ENCODE peak calls at places on chromosomes 5 and 9, in ten cellular contexts. One of them, this sample, is unnamed.

GRCh38 chr5:141392429-141393198 is at the start of gene PCDHGA8:
- DNase-seq in activated naive CD4-positive, alpha-beta T cell treated with Interleukin-2 at 50 U/mL for 16 hours: no peak
- DNase-seq in D341Med: no peak
- DNase-seq in hippocampal formation: no peak
- DNase-seq in dermis blood vessel endothelial cell: no peak
- DNase-seq in progenitor cell of endocrine pancreas: no peak
- DNase-seq in stimulated activated CD4-positive, alpha-beta T cell treated with anti-CD3 and anti-CD28 coated beads, Interleukin-12 subunit alpha, Interleukin-12 subunit beta, amount 100 ng/mL, for 4 hours: no peak
- DNase-seq in lung: no peak
- DNase-seq in Panc1: no peak
- DNase-seq in spleen: no peak
- DNase-seq in this sample: no peak

GRCh38 chr5:5342784-5343183 is 79.7 kb upstream of the ICE1 start:
- DNase-seq in D341Med: no peak
- DNase-seq in stimulated activated CD4-positive, alpha-beta T cell treated with anti-CD3 and anti-CD28 coated beads, Interleukin-12 subunit alpha, Interleukin-12 subunit beta, amount 100 ng/mL, for 4 hours: no peak
- DNase-seq in spleen: no peak
- DNase-seq in dermis blood vessel endothelial cell: no peak
- DNase-seq in hippocampal formation: no peak
- DNase-seq in lung: no peak
- DNase-seq in progenitor cell of endocrine pancreas: no peak
- DNase-seq in Panc1: no peak
- DNase-seq in activated naive CD4-positive, alpha-beta T cell treated with Interleukin-2 at 50 U/mL for 16 hours: no peak
- DNase-seq in this sample: no peak

GRCh38 chr5:116652903-116653302 is 78.3 kb upstream of the SEMA6A start:
- DNase-seq in hippocampal formation: no peak
- DNase-seq in spleen: no peak
- DNase-seq in lung: no peak
- DNase-seq in progenitor cell of endocrine pancreas: no peak
- DNase-seq in activated naive CD4-positive, alpha-beta T cell treated with Interleukin-2 at 50 U/mL for 16 hours: no peak
- DNase-seq in D341Med: no peak
- DNase-seq in dermis blood vessel endothelial cell: no peak
- DNase-seq in Panc1: no peak
- DNase-seq in stimulated activated CD4-positive, alpha-beta T cell treated with anti-CD3 and anti-CD28 coated beads, Interleukin-12 subunit alpha, Interleukin-12 subunit beta, amount 100 ng/mL, for 4 hours: no peak
- DNase-seq in this sample: no peak

GRCh38 chr5:160539431-160539830 is 117.8 kb downstream of the PTTG1 start:
- DNase-seq in D341Med: no peak
- DNase-seq in activated naive CD4-positive, alpha-beta T cell treated with Interleukin-2 at 50 U/mL for 16 hours: peak
- DNase-seq in dermis blood vessel endothelial cell: no peak
- DNase-seq in Panc1: no peak
- DNase-seq in progenitor cell of endocrine pancreas: no peak
- DNase-seq in hippocampal formation: no peak
- DNase-seq in stimulated activated CD4-positive, alpha-beta T cell treated with anti-CD3 and anti-CD28 coated beads, Interleukin-12 subunit alpha, Interleukin-12 subunit beta, amount 100 ng/mL, for 4 hours: peak
- DNase-seq in lung: no peak
- DNase-seq in spleen: no peak
- DNase-seq in this sample: no peak

GRCh38 chr5:43369651-43370050 is 42.5 kb downstream of the CCL28 start:
- DNase-seq in D341Med: no peak
- DNase-seq in lung: no peak
- DNase-seq in stimulated activated CD4-positive, alpha-beta T cell treated with anti-CD3 and anti-CD28 coated beads, Interleukin-12 subunit alpha, Interleukin-12 subunit beta, amount 100 ng/mL, for 4 hours: no peak
- DNase-seq in activated naive CD4-positive, alpha-beta T cell treated with Interleukin-2 at 50 U/mL for 16 hours: no peak
- DNase-seq in spleen: no peak
- DNase-seq in progenitor cell of endocrine pancreas: no peak
- DNase-seq in hippocampal formation: no peak
- DNase-seq in Panc1: no peak
- DNase-seq in dermis blood vessel endothelial cell: no peak
- DNase-seq in this sample: no peak

GRCh38 chr5:149618581-149619248 is 37.4 kb downstream of the ARHGEF37 start:
- DNase-seq in stimulated activated CD4-positive, alpha-beta T cell treated with anti-CD3 and anti-CD28 coated beads, Interleukin-12 subunit alpha, Interleukin-12 subunit beta, amount 100 ng/mL, for 4 hours: no peak
- DNase-seq in spleen: no peak
- DNase-seq in lung: no peak
- DNase-seq in activated naive CD4-positive, alpha-beta T cell treated with Interleukin-2 at 50 U/mL for 16 hours: no peak
- DNase-seq in D341Med: peak
- DNase-seq in progenitor cell of endocrine pancreas: no peak
- DNase-seq in hippocampal formation: no peak
- DNase-seq in dermis blood vessel endothelial cell: peak
- DNase-seq in Panc1: peak
- DNase-seq in this sample: peak

GRCh38 chr9:69471433-69471832 is 146.4 kb downstream of the ENTREP1 start:
- DNase-seq in stimulated activated CD4-positive, alpha-beta T cell treated with anti-CD3 and anti-CD28 coated beads, Interleukin-12 subunit alpha, Interleukin-12 subunit beta, amount 100 ng/mL, for 4 hours: no peak
- DNase-seq in lung: no peak
- DNase-seq in dermis blood vessel endothelial cell: peak
- DNase-seq in activated naive CD4-positive, alpha-beta T cell treated with Interleukin-2 at 50 U/mL for 16 hours: no peak
- DNase-seq in D341Med: no peak
- DNase-seq in spleen: no peak
- DNase-seq in hippocampal formation: no peak
- DNase-seq in progenitor cell of endocrine pancreas: no peak
- DNase-seq in Panc1: no peak
- DNase-seq in this sample: no peak

GRCh38 chr9:131609116-131609830 is 64.0 kb downstream of the PRRT1B start:
- DNase-seq in dermis blood vessel endothelial cell: peak
- DNase-seq in hippocampal formation: no peak
- DNase-seq in lung: no peak
- DNase-seq in D341Med: no peak
- DNase-seq in Panc1: no peak
- DNase-seq in progenitor cell of endocrine pancreas: no peak
- DNase-seq in spleen: no peak
- DNase-seq in stimulated activated CD4-positive, alpha-beta T cell treated with anti-CD3 and anti-CD28 coated beads, Interleukin-12 subunit alpha, Interleukin-12 subunit beta, amount 100 ng/mL, for 4 hours: no peak
- DNase-seq in activated naive CD4-positive, alpha-beta T cell treated with Interleukin-2 at 50 U/mL for 16 hours: no peak
- DNase-seq in this sample: no peak

GRCh38 chr9:134652291-134653225 is 11.0 kb downstream of the COL5A1 start:
- DNase-seq in spleen: peak
- DNase-seq in dermis blood vessel endothelial cell: no peak
- DNase-seq in activated naive CD4-positive, alpha-beta T cell treated with Interleukin-2 at 50 U/mL for 16 hours: no peak
- DNase-seq in progenitor cell of endocrine pancreas: no peak
- DNase-seq in D341Med: no peak
- DNase-seq in lung: no peak
- DNase-seq in hippocampal formation: no peak
- DNase-seq in Panc1: no peak
- DNase-seq in stimulated activated CD4-positive, alpha-beta T cell treated with anti-CD3 and anti-CD28 coated beads, Interleukin-12 subunit alpha, Interleukin-12 subunit beta, amount 100 ng/mL, for 4 hours: no peak
- DNase-seq in this sample: no peak

GRCh38 chr9:136762915-136763648 is 1.2 kb downstream of the LCN15 start:
- DNase-seq in D341Med: peak
- DNase-seq in stimulated activated CD4-positive, alpha-beta T cell treated with anti-CD3 and anti-CD28 coated beads, Interleukin-12 subunit alpha, Interleukin-12 subunit beta, amount 100 ng/mL, for 4 hours: peak
- DNase-seq in spleen: no peak
- DNase-seq in progenitor cell of endocrine pancreas: peak
- DNase-seq in hippocampal formation: no peak
- DNase-seq in activated naive CD4-positive, alpha-beta T cell treated with Interleukin-2 at 50 U/mL for 16 hours: peak
- DNase-seq in dermis blood vessel endothelial cell: peak
- DNase-seq in lung: no peak
- DNase-seq in Panc1: no peak
- DNase-seq in this sample: no peak

GRCh38 chr9:85723220-85723619 is 18.5 kb downstream of the AGTPBP1 start:
- DNase-seq in spleen: peak
- DNase-seq in hippocampal formation: no peak
- DNase-seq in dermis blood vessel endothelial cell: no peak
- DNase-seq in D341Med: no peak
- DNase-seq in progenitor cell of endocrine pancreas: no peak
- DNase-seq in lung: no peak
- DNase-seq in stimulated activated CD4-positive, alpha-beta T cell treated with anti-CD3 and anti-CD28 coated beads, Interleukin-12 subunit alpha, Interleukin-12 subunit beta, amount 100 ng/mL, for 4 hours: peak
- DNase-seq in Panc1: no peak
- DNase-seq in activated naive CD4-positive, alpha-beta T cell treated with Interleukin-2 at 50 U/mL for 16 hours: peak
- DNase-seq in this sample: no peak

GRCh38 chr9:117046666-117047327 is 359.7 kb downstream of the TRIM32 start:
- DNase-seq in lung: no peak
- DNase-seq in spleen: no peak
- DNase-seq in D341Med: no peak
- DNase-seq in Panc1: no peak
- DNase-seq in hippocampal formation: no peak
- DNase-seq in stimulated activated CD4-positive, alpha-beta T cell treated with anti-CD3 and anti-CD28 coated beads, Interleukin-12 subunit alpha, Interleukin-12 subunit beta, amount 100 ng/mL, for 4 hours: no peak
- DNase-seq in activated naive CD4-positive, alpha-beta T cell treated with Interleukin-2 at 50 U/mL for 16 hours: no peak
- DNase-seq in dermis blood vessel endothelial cell: no peak
- DNase-seq in progenitor cell of endocrine pancreas: no peak
- DNase-seq in this sample: no peak

GRCh38 chr9:96232539-96233241 is 69.3 kb downstream of the HSD17B3 start:
- DNase-seq in stimulated activated CD4-positive, alpha-beta T cell treated with anti-CD3 and anti-CD28 coated beads, Interleukin-12 subunit alpha, Interleukin-12 subunit beta, amount 100 ng/mL, for 4 hours: peak
- DNase-seq in spleen: no peak
- DNase-seq in dermis blood vessel endothelial cell: peak
- DNase-seq in progenitor cell of endocrine pancreas: no peak
- DNase-seq in hippocampal formation: no peak
- DNase-seq in Panc1: no peak
- DNase-seq in activated naive CD4-positive, alpha-beta T cell treated with Interleukin-2 at 50 U/mL for 16 hours: peak
- DNase-seq in D341Med: peak
- DNase-seq in lung: no peak
- DNase-seq in this sample: no peak

GRCh38 chr9:128556276-128556675 is 3.9 kb downstream of the SPTAN1 start:
- DNase-seq in activated naive CD4-positive, alpha-beta T cell treated with Interleukin-2 at 50 U/mL for 16 hours: no peak
- DNase-seq in hippocampal formation: no peak
- DNase-seq in dermis blood vessel endothelial cell: peak
- DNase-seq in lung: no peak
- DNase-seq in D341Med: no peak
- DNase-seq in Panc1: no peak
- DNase-seq in progenitor cell of endocrine pancreas: no peak
- DNase-seq in spleen: no peak
- DNase-seq in stimulated activated CD4-positive, alpha-beta T cell treated with anti-CD3 and anti-CD28 coated beads, Interleukin-12 subunit alpha, Interleukin-12 subunit beta, amount 100 ng/mL, for 4 hours: no peak
- DNase-seq in this sample: no peak

GRCh38 chr9:131999692-132000551 is 79.7 kb downstream of the MED27 start:
- DNase-seq in lung: no peak
- DNase-seq in Panc1: no peak
- DNase-seq in progenitor cell of endocrine pancreas: no peak
- DNase-seq in spleen: no peak
- DNase-seq in stimulated activated CD4-positive, alpha-beta T cell treated with anti-CD3 and anti-CD28 coated beads, Interleukin-12 subunit alpha, Interleukin-12 subunit beta, amount 100 ng/mL, for 4 hours: no peak
- DNase-seq in dermis blood vessel endothelial cell: peak
- DNase-seq in hippocampal formation: no peak
- DNase-seq in D341Med: no peak
- DNase-seq in activated naive CD4-positive, alpha-beta T cell treated with Interleukin-2 at 50 U/mL for 16 hours: no peak
- DNase-seq in this sample: no peak

GRCh38 chr9:93089024-93089423 is 7.0 kb upstream of the CARD19 start:
- DNase-seq in activated naive CD4-positive, alpha-beta T cell treated with Interleukin-2 at 50 U/mL for 16 hours: no peak
- DNase-seq in spleen: no peak
- DNase-seq in hippocampal formation: no peak
- DNase-seq in Panc1: no peak
- DNase-seq in lung: no peak
- DNase-seq in D341Med: no peak
- DNase-seq in stimulated activated CD4-positive, alpha-beta T cell treated with anti-CD3 and anti-CD28 coated beads, Interleukin-12 subunit alpha, Interleukin-12 subunit beta, amount 100 ng/mL, for 4 hours: no peak
- DNase-seq in dermis blood vessel endothelial cell: no peak
- DNase-seq in progenitor cell of endocrine pancreas: no peak
- DNase-seq in this sample: no peak

GRCh38 chr9:126363250-126363649 is 36.6 kb downstream of the MVB12B start:
- DNase-seq in activated naive CD4-positive, alpha-beta T cell treated with Interleukin-2 at 50 U/mL for 16 hours: no peak
- DNase-seq in D341Med: no peak
- DNase-seq in Panc1: no peak
- DNase-seq in lung: no peak
- DNase-seq in hippocampal formation: no peak
- DNase-seq in progenitor cell of endocrine pancreas: no peak
- DNase-seq in spleen: no peak
- DNase-seq in dermis blood vessel endothelial cell: no peak
- DNase-seq in stimulated activated CD4-positive, alpha-beta T cell treated with anti-CD3 and anti-CD28 coated beads, Interleukin-12 subunit alpha, Interleukin-12 subunit beta, amount 100 ng/mL, for 4 hours: no peak
- DNase-seq in this sample: no peak

GRCh38 chr9:126705311-126705766 is 91.6 kb downstream of the LMX1B start:
- DNase-seq in D341Med: peak
- DNase-seq in hippocampal formation: peak
- DNase-seq in stimulated activated CD4-positive, alpha-beta T cell treated with anti-CD3 and anti-CD28 coated beads, Interleukin-12 subunit alpha, Interleukin-12 subunit beta, amount 100 ng/mL, for 4 hours: peak
- DNase-seq in progenitor cell of endocrine pancreas: peak
- DNase-seq in spleen: peak
- DNase-seq in Panc1: peak
- DNase-seq in lung: peak
- DNase-seq in activated naive CD4-positive, alpha-beta T cell treated with Interleukin-2 at 50 U/mL for 16 hours: peak
- DNase-seq in dermis blood vessel endothelial cell: peak
- DNase-seq in this sample: peak

GRCh38 chr5:96637191-96637590 is 25.0 kb upstream of the CAST start:
- DNase-seq in D341Med: no peak
- DNase-seq in hippocampal formation: no peak
- DNase-seq in stimulated activated CD4-positive, alpha-beta T cell treated with anti-CD3 and anti-CD28 coated beads, Interleukin-12 subunit alpha, Interleukin-12 subunit beta, amount 100 ng/mL, for 4 hours: no peak
- DNase-seq in activated naive CD4-positive, alpha-beta T cell treated with Interleukin-2 at 50 U/mL for 16 hours: no peak
- DNase-seq in progenitor cell of endocrine pancreas: no peak
- DNase-seq in Panc1: no peak
- DNase-seq in dermis blood vessel endothelial cell: no peak
- DNase-seq in spleen: no peak
- DNase-seq in lung: no peak
- DNase-seq in this sample: no peak

GRCh38 chr5:180396931-180397330 is 43.8 kb upstream of the GFPT2 start:
- DNase-seq in D341Med: no peak
- DNase-seq in activated naive CD4-positive, alpha-beta T cell treated with Interleukin-2 at 50 U/mL for 16 hours: no peak
- DNase-seq in lung: no peak
- DNase-seq in stimulated activated CD4-positive, alpha-beta T cell treated with anti-CD3 and anti-CD28 coated beads, Interleukin-12 subunit alpha, Interleukin-12 subunit beta, amount 100 ng/mL, for 4 hours: no peak
- DNase-seq in hippocampal formation: no peak
- DNase-seq in Panc1: no peak
- DNase-seq in spleen: no peak
- DNase-seq in progenitor cell of endocrine pancreas: no peak
- DNase-seq in dermis blood vessel endothelial cell: no peak
- DNase-seq in this sample: no peak

GRCh38 chr9:114383866-114384231 is 3.9 kb downstream of the AKNA start:
- DNase-seq in spleen: peak
- DNase-seq in stimulated activated CD4-positive, alpha-beta T cell treated with anti-CD3 and anti-CD28 coated beads, Interleukin-12 subunit alpha, Interleukin-12 subunit beta, amount 100 ng/mL, for 4 hours: no peak
- DNase-seq in activated naive CD4-positive, alpha-beta T cell treated with Interleukin-2 at 50 U/mL for 16 hours: no peak
- DNase-seq in lung: no peak
- DNase-seq in hippocampal formation: no peak
- DNase-seq in Panc1: no peak
- DNase-seq in dermis blood vessel endothelial cell: no peak
- DNase-seq in D341Med: no peak
- DNase-seq in progenitor cell of endocrine pancreas: no peak
- DNase-seq in this sample: no peak

GRCh38 chr5:24381861-24382460 is 262.8 kb downstream of the CDH10 start:
- DNase-seq in D341Med: no peak
- DNase-seq in spleen: no peak
- DNase-seq in activated naive CD4-positive, alpha-beta T cell treated with Interleukin-2 at 50 U/mL for 16 hours: no peak
- DNase-seq in hippocampal formation: no peak
- DNase-seq in lung: no peak
- DNase-seq in stimulated activated CD4-positive, alpha-beta T cell treated with anti-CD3 and anti-CD28 coated beads, Interleukin-12 subunit alpha, Interleukin-12 subunit beta, amount 100 ng/mL, for 4 hours: no peak
- DNase-seq in dermis blood vessel endothelial cell: no peak
- DNase-seq in progenitor cell of endocrine pancreas: no peak
- DNase-seq in Panc1: no peak
- DNase-seq in this sample: no peak

GRCh38 chr9:124553738-124554137 is 46.5 kb upstream of the NR5A1 start:
- DNase-seq in lung: no peak
- DNase-seq in stimulated activated CD4-positive, alpha-beta T cell treated with anti-CD3 and anti-CD28 coated beads, Interleukin-12 subunit alpha, Interleukin-12 subunit beta, amount 100 ng/mL, for 4 hours: no peak
- DNase-seq in activated naive CD4-positive, alpha-beta T cell treated with Interleukin-2 at 50 U/mL for 16 hours: no peak
- DNase-seq in progenitor cell of endocrine pancreas: no peak
- DNase-seq in spleen: no peak
- DNase-seq in D341Med: no peak
- DNase-seq in Panc1: no peak
- DNase-seq in hippocampal formation: no peak
- DNase-seq in dermis blood vessel endothelial cell: no peak
- DNase-seq in this sample: no peak

GRCh38 chr5:140986117-140986521 is 19.8 kb downstream of the PCDHAC2 start:
- DNase-seq in dermis blood vessel endothelial cell: no peak
- DNase-seq in activated naive CD4-positive, alpha-beta T cell treated with Interleukin-2 at 50 U/mL for 16 hours: no peak
- DNase-seq in Panc1: no peak
- DNase-seq in spleen: no peak
- DNase-seq in lung: no peak
- DNase-seq in progenitor cell of endocrine pancreas: no peak
- DNase-seq in stimulated activated CD4-positive, alpha-beta T cell treated with anti-CD3 and anti-CD28 coated beads, Interleukin-12 subunit alpha, Interleukin-12 subunit beta, amount 100 ng/mL, for 4 hours: no peak
- DNase-seq in hippocampal formation: no peak
- DNase-seq in D341Med: peak
- DNase-seq in this sample: no peak

GRCh38 chr9:87818308-87818707 is 64.4 kb upstream of the SPATA31E1 start:
- DNase-seq in D341Med: no peak
- DNase-seq in progenitor cell of endocrine pancreas: no peak
- DNase-seq in lung: no peak
- DNase-seq in spleen: no peak
- DNase-seq in hippocampal formation: no peak
- DNase-seq in stimulated activated CD4-positive, alpha-beta T cell treated with anti-CD3 and anti-CD28 coated beads, Interleukin-12 subunit alpha, Interleukin-12 subunit beta, amount 100 ng/mL, for 4 hours: no peak
- DNase-seq in dermis blood vessel endothelial cell: no peak
- DNase-seq in Panc1: no peak
- DNase-seq in activated naive CD4-positive, alpha-beta T cell treated with Interleukin-2 at 50 U/mL for 16 hours: no peak
- DNase-seq in this sample: no peak

GRCh38 chr9:34869390-34869789 is 88.7 kb upstream of the PHF24 start:
- DNase-seq in Panc1: no peak
- DNase-seq in hippocampal formation: no peak
- DNase-seq in stimulated activated CD4-positive, alpha-beta T cell treated with anti-CD3 and anti-CD28 coated beads, Interleukin-12 subunit alpha, Interleukin-12 subunit beta, amount 100 ng/mL, for 4 hours: no peak
- DNase-seq in progenitor cell of endocrine pancreas: no peak
- DNase-seq in dermis blood vessel endothelial cell: peak
- DNase-seq in D341Med: no peak
- DNase-seq in spleen: no peak
- DNase-seq in activated naive CD4-positive, alpha-beta T cell treated with Interleukin-2 at 50 U/mL for 16 hours: no peak
- DNase-seq in lung: no peak
- DNase-seq in this sample: no peak

GRCh38 chr5:150670275-150670960 is 9.4 kb downstream of the MYOZ3 start:
- DNase-seq in D341Med: no peak
- DNase-seq in spleen: no peak
- DNase-seq in lung: no peak
- DNase-seq in stimulated activated CD4-positive, alpha-beta T cell treated with anti-CD3 and anti-CD28 coated beads, Interleukin-12 subunit alpha, Interleukin-12 subunit beta, amount 100 ng/mL, for 4 hours: no peak
- DNase-seq in Panc1: no peak
- DNase-seq in dermis blood vessel endothelial cell: no peak
- DNase-seq in activated naive CD4-positive, alpha-beta T cell treated with Interleukin-2 at 50 U/mL for 16 hours: no peak
- DNase-seq in hippocampal formation: no peak
- DNase-seq in progenitor cell of endocrine pancreas: no peak
- DNase-seq in this sample: no peak